ENCODE peak calls at places on chromosomes 7 and 10, in four cellular contexts. L is endodermal cell, T is PC-3, K is psoas muscle. X is an unnamed sample.

GRCh38 chr10:103657061-103657591 is 163.6 kb downstream of the NEURL1 start:
- DNase-seq in T (peak), K (no peak), L (no peak), X (no peak)

GRCh38 chr7:71135663-71136062 is 3.7 kb downstream of the GALNT17 start:
- DNase-seq in K (no peak), T (no peak), L (no peak), X (no peak)

GRCh38 chr7:90775383-90775965 is 179.4 kb downstream of the CDK14 start:
- DNase-seq in L (no peak), K (no peak), T (no peak), X (no peak)

GRCh38 chr10:124521429-124521871 is 59.8 kb downstream of the LHPP start:
- DNase-seq in T (no peak), K (peak), L (peak), X (no peak)

GRCh38 chr10:52314822-52315552 is 906 bp downstream of the DKK1 start:
- DNase-seq in L (no peak), T (peak), K (no peak), X (peak)

GRCh38 chr10:126749030-126749655 is 78.7 kb upstream of the C10orf90 start:
- DNase-seq in T (peak), K (peak), L (peak), X (peak)

GRCh38 chr7:9149499-9150082 is 716.2 kb downstream of the NXPH1 start:
- DNase-seq in K (no peak), L (no peak), T (peak), X (no peak)

GRCh38 chr7:99928994-99929729 is at the start of gene GJC3:
- DNase-seq in L (peak), K (peak), T (peak), X (peak)

GRCh38 chr7:77413128-77413527 is 3.0 kb downstream of the GSAP start:
- DNase-seq in L (no peak), K (no peak), T (no peak), X (no peak)

GRCh38 chr10:61397175-61397986 is 55.8 kb downstream of the TMEM26 start:
- DNase-seq in L (no peak), K (no peak), T (no peak), X (peak)

GRCh38 chr7:45643630-45644029 is 69.5 kb downstream of the ADCY1 start:
- DNase-seq in T (no peak), K (no peak), L (no peak), X (no peak)

GRCh38 chr7:81013036-81013435 is 94.2 kb upstream of the SEMA3C start:
- DNase-seq in L (no peak), T (peak), K (no peak), X (peak)

GRCh38 chr7:17937506-17938115 is 2.7 kb downstream of the SNX13 start:
- DNase-seq in T (peak), K (no peak), L (no peak), X (no peak)

GRCh38 chr10:89076120-89076519 is 85.5 kb downstream of the FAS start:
- DNase-seq in K (no peak), T (no peak), L (no peak), X (no peak)

GRCh38 chr7:48255046-48255445 is 83.8 kb downstream of the ABCA13 start:
- DNase-seq in T (no peak), L (no peak), K (no peak), X (peak)

GRCh38 chr10:46228076-46229071 is 58.4 kb upstream of the ANTXRL start:
- DNase-seq in L (peak), K (peak), T (peak), X (peak)

GRCh38 chr10:32400961-32401360 is 45.0 kb upstream of the CCDC7 start:
- DNase-seq in K (no peak), T (no peak), L (no peak), X (no peak)

GRCh38 chr7:81721428-81721827 is 48.4 kb downstream of the HGF start:
- DNase-seq in L (no peak), K (no peak), T (peak), X (peak)

GRCh38 chr10:93873427-93874115 is 20.2 kb upstream of the SLC35G1 start:
- DNase-seq in K (no peak), L (no peak), T (no peak), X (peak)

GRCh38 chr7:77536017-77536412 is 1.1 kb upstream of the PTPN12 start:
- DNase-seq in T (no peak), L (no peak), K (no peak), X (no peak)

GRCh38 chr7:137717811-137718271 is 128.9 kb downstream of the DGKI start:
- DNase-seq in K (no peak), L (peak), T (no peak), X (peak)

GRCh38 chr7:134813668-134814067 is 34.2 kb downstream of the CALD1 start:
- DNase-seq in K (no peak), L (no peak), T (no peak), X (peak)

GRCh38 chr7:151844080-151844827 is 32.7 kb downstream of the PRKAG2 start:
- DNase-seq in L (no peak), T (peak), K (peak), X (peak)

GRCh38 chr7:65983965-65984654 is 2.1 kb upstream of the GUSB start:
- DNase-seq in T (peak), L (no peak), K (no peak), X (no peak)

GRCh38 chr10:48634198-48634983 is 29.5 kb upstream of the ARHGAP22 start:
- DNase-seq in L (no peak), K (peak), T (no peak), X (peak)

GRCh38 chr10:28171468-28172235 is 131.2 kb downstream of the MPP7 start:
- DNase-seq in L (no peak), K (no peak), T (no peak), X (peak)

GRCh38 chr10:92880233-92880861 is 32.0 kb downstream of the EXOC6 start:
- DNase-seq in K (no peak), T (peak), L (no peak), X (peak)

GRCh38 chr10:17144757-17145156 is 15.1 kb upstream of the CUBN start:
- DNase-seq in L (no peak), T (peak), K (no peak), X (no peak)

GRCh38 chr10:68086011-68086410 is 10.9 kb upstream of the HERC4 start:
- DNase-seq in L (no peak), T (peak), K (no peak), X (no peak)

GRCh38 chr7:137978464-137979237 is 23.2 kb downstream of the CREB3L2 start:
- DNase-seq in K (peak), L (no peak), T (peak), X (peak)

GRCh38 chr10:63115732-63116383 is 17.3 kb upstream of the NRBF2 start:
- DNase-seq in L (no peak), K (peak), T (peak), X (peak)

DNA sequence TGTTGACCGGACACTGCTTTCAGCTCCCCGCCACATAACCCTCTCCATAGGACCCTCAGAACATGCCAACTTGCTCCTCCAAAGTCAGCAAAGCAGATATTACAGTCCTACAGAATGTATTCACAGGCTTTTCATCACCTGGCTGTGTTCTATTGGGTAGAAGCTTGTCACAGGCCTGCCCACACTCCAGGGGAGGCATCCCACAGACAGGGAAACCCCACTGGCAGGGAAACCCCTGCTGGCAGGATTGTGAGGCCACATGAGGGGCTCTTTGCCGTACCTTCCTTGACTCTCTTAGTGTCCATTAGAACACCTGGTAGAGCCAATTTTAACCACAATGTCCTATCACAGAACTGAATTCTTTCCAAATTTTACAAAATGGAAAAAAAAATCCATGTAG is 344.2 kb upstream of the MGMT start:
- DNase-seq in K (no peak), L (peak), T (no peak), X (no peak)
- TF ChIP-seq CTCF in K (no peak), L (peak), T (no peak), X (no peak)

GRCh38 chr10:34522542-34522941 is 292.6 kb downstream of the PARD3 start:
- DNase-seq in L (no peak), K (no peak), T (peak), X (peak)
- TF ChIP-seq CTCF in L (peak), K (no peak), T (peak), X (peak)

GRCh38 chr10:106795619-106796018 is 368.9 kb downstream of the SORCS1 start:
- DNase-seq in T (peak), K (no peak), L (peak), X (peak)
- TF ChIP-seq CTCF in T (peak), K (peak), L (peak), X (peak)

GRCh38 chr10:55629792-55630490 is 731.1 kb downstream of the ZWINT start:
- DNase-seq in K (no peak), T (peak), L (peak), X (peak)
- TF ChIP-seq CTCF in K (peak), T (peak), L (peak), X (peak)

DNA sequence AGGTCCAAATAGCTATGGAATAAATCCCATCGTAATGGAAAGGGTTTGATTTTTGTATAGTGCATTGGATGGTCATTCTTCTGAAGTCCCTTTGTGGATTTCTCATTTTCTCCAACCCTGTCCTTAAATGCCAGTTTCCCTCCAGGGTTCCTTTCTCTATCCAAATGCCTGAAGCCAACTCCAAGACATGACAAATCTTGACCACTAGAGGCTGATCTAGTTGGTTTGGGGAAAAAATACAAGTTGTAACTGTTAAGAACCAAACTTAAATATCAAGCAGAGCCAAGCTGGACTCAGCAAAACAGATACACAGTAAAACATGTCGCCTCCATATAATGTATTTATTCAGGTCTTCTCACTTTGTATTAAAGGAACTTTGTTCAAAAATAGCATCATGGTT is 28.7 kb downstream of the FRMD4A start:
- DNase-seq in T (peak), K (no peak), L (no peak), X (no peak)
- TF ChIP-seq CTCF in T (peak), K (no peak), L (peak), X (peak)

GRCh38 chr10:73293461-73293860 is 41.0 kb upstream of the MRPS16 start:
- DNase-seq in L (no peak), T (no peak), K (no peak), X (no peak)
- TF ChIP-seq CTCF in L (no peak), T (no peak), K (no peak), X (no peak)

GRCh38 chr10:60032723-60033122 is 126.4 kb upstream of the CCDC6 start:
- DNase-seq in K (peak), T (peak), L (peak), X (peak)
- TF ChIP-seq CTCF in K (peak), T (peak), L (peak), X (peak)

GRCh38 chr7:5822742-5823503 is 41.5 kb upstream of the RNF216 start:
- DNase-seq in L (peak), T (peak), K (peak), X (peak)
- TF ChIP-seq CTCF in L (no peak), T (no peak), K (peak), X (no peak)